ENCODE peak calls at places on chromosomes 5 and 9, in seven cellular contexts. X is Peyer's patch, M is ovary, L is mesothelial cell of epicardium, W is PC-3, S is upper lobe of right lung, F is AG10803. Z is an unnamed sample.
A peak's percentile ranks its signal among the peaks of the same experiment; 100 is the strongest.

GRCh38 chr5:11912-12311 is 80.1 kb upstream of the PLEKHG4B start:
- DNase-seq in X (no peak), M (peak; percentile 20), L (peak; percentile 47), W (peak; percentile 52), S (no peak), F (peak; percentile 6), Z (no peak)

GRCh38 chr9:12494411-12494810 is 198.8 kb upstream of the TYRP1 start:
- DNase-seq in X (no peak), M (no peak), L (no peak), W (no peak), S (no peak), F (no peak), Z (no peak)

GRCh38 chr9:134445000-134445399 is 118.7 kb downstream of the RXRA start:
- DNase-seq in X (no peak), M (no peak), L (no peak), W (no peak), S (no peak), F (no peak), Z (no peak)

GRCh38 chr9:6410653-6411052 is 2.3 kb upstream of the UHRF2 start:
- DNase-seq in X (no peak), M (no peak), L (no peak), W (no peak), S (no peak), F (no peak), Z (no peak)

GRCh38 chr9:137531099-137531765 is 19.0 kb downstream of the PNPLA7 start:
- DNase-seq in X (no peak), M (peak; percentile 60), L (no peak), W (no peak), S (no peak), F (no peak), Z (no peak)

GRCh38 chr5:148615644-148616283 is 38.6 kb downstream of the HTR4 start:
- DNase-seq in X (no peak), M (no peak), L (no peak), W (peak; percentile 59), S (no peak), F (peak; percentile 2), Z (no peak)

GRCh38 chr5:111730659-111731382 is 26.2 kb downstream of the NREP start:
- DNase-seq in X (no peak), M (no peak), L (no peak), W (peak; percentile 56), S (no peak), F (no peak), Z (peak; percentile 40)

GRCh38 chr5:181217111-181217804 is 5.8 kb upstream of the TRIM41 start:
- DNase-seq in X (peak; percentile 64), M (peak; percentile 63), L (peak; percentile 74), W (peak; percentile 48), S (peak; percentile 77), F (peak; percentile 48), Z (peak; percentile 67)

GRCh38 chr5:131394128-131394527 is 130.3 kb downstream of the CDC42SE2 start:
- DNase-seq in X (no peak), M (no peak), L (no peak), W (no peak), S (no peak), F (no peak), Z (no peak)

GRCh38 chr5:1130218-1130946 is 18.5 kb upstream of the SLC12A7 start:
- DNase-seq in X (peak; percentile 83), M (no peak), L (no peak), W (peak; percentile 59), S (peak; percentile 78), F (no peak), Z (peak; percentile 85)

GRCh38 chr5:174731214-174732039 is 7.0 kb downstream of the MSX2 start:
- DNase-seq in X (no peak), M (no peak), L (no peak), W (no peak), S (no peak), F (no peak), Z (no peak)

GRCh38 chr5:135553688-135554462 is 18.1 kb upstream of the NEUROG1 start:
- DNase-seq in X (no peak), M (no peak), L (no peak), W (peak; percentile 63), S (no peak), F (peak; percentile 21), Z (peak; percentile 73)
- TF ChIP-seq CTCF in X (peak; percentile 49), M (no peak), L (no peak), W (peak; percentile 58), S (no peak), F (peak; percentile 49), Z (peak; percentile 30)

GRCh38 chr9:99231708-99232107 is 9.6 kb downstream of the SEC61B start:
- DNase-seq in X (no peak), M (no peak), L (no peak), W (peak; percentile 6), S (no peak), F (peak; percentile 17), Z (peak; percentile 16)
- TF ChIP-seq CTCF in X (peak; percentile 22), M (no peak), L (no peak), W (peak; percentile 57), S (peak; percentile 44), F (peak; percentile 63), Z (peak; percentile 24)

GRCh38 chr5:133323464-133323863 is 271.7 kb downstream of the HSPA4 start:
- DNase-seq in X (peak; percentile 34), M (no peak), L (no peak), W (no peak), S (no peak), F (no peak), Z (no peak)
- TF ChIP-seq CTCF in X (no peak), M (no peak), L (no peak), W (no peak), S (no peak), F (no peak), Z (no peak)

GRCh38 chr9:35816708-35817107 is 1.9 kb upstream of the HINT2 start:
- DNase-seq in X (no peak), M (no peak), L (no peak), W (peak; percentile 6), S (no peak), F (no peak), Z (no peak)
- TF ChIP-seq CTCF in X (no peak), M (no peak), L (no peak), W (no peak), S (no peak), F (peak; percentile 4), Z (no peak)

GRCh38 chr5:90474235-90475107 is at the start of the genes MBLAC2 and POLR3G:
- DNase-seq in X (peak; percentile 95), M (peak; percentile 94), L (peak; percentile 92), W (peak; percentile 95), S (peak; percentile 97), F (peak; percentile 85), Z (peak; percentile 97)

GRCh38 chr5:90477073-90477472 is 2.4 kb downstream of the POLR3G start:
- DNase-seq in X (no peak), M (no peak), L (no peak), W (no peak), S (no peak), F (no peak), Z (no peak)

GRCh38 chr5:90473321-90474234 is 993 bp downstream of the MBLAC2 start:
- DNase-seq in X (no peak), M (no peak), L (peak; percentile 55), W (peak; percentile 47), S (peak; percentile 81), F (no peak), Z (peak; percentile 39)

GRCh38 chr5:90477816-90478215 is 3.2 kb downstream of the POLR3G start:
- DNase-seq in X (no peak), M (no peak), L (no peak), W (no peak), S (no peak), F (no peak), Z (no peak)

GRCh38 chr5:90475436-90475980 is 844 bp downstream of the POLR3G start:
- DNase-seq in X (no peak), M (peak; percentile 19), L (no peak), W (peak; percentile 51), S (no peak), F (no peak), Z (no peak)
- TF ChIP-seq CTCF in X (no peak), M (no peak), L (no peak), W (no peak), S (no peak), F (no peak), Z (no peak)

GRCh38 chr9:104951487-104951886 is 23.5 kb upstream of the ABCA1 start:
- DNase-seq in X (no peak), M (no peak), L (no peak), W (no peak), S (no peak), F (no peak), Z (no peak)
- TF ChIP-seq CTCF in X (no peak), M (no peak), L (no peak), W (no peak), S (no peak), F (no peak), Z (no peak)

GRCh38 chr5:151284392-151284967 is 19.1 kb downstream of the SLC36A3 start:
- DNase-seq in X (no peak), M (no peak), L (no peak), W (no peak), S (no peak), F (no peak), Z (no peak)
- TF ChIP-seq CTCF in X (peak; percentile 2), M (no peak), L (no peak), W (peak; percentile 49), S (peak; percentile 37), F (no peak), Z (no peak)

Z was measured in Calu3.